ENCODE peak calls at places on chromosomes 13 and 19, in four cellular contexts. Z, X, U and A are unnamed samples.

GRCh38 chr13:75961911-75962310 is 325.8 kb downstream of the LMO7 start:
- DNase-seq in Z (no peak), X (no peak), U (no peak), A (no peak)

GRCh38 chr19:33302974-33303790 is 848 bp upstream of the CEBPA start:
- DNase-seq in Z (peak; percentile 43), X (no peak), U (peak; percentile 74), A (peak; percentile 53)

GRCh38 chr19:10018786-10019185 is 5.5 kb downstream of the RDH8 start:
- DNase-seq in Z (no peak), X (no peak), U (no peak), A (no peak)

GRCh38 chr13:67147257-67148218 is 82.6 kb downstream of the PCDH9 start:
- DNase-seq in Z (no peak), X (peak; percentile 38), U (no peak), A (peak; percentile 67)

GRCh38 chr13:112442483-112443090 is 66.4 kb downstream of the SPACA7 start:
- DNase-seq in Z (no peak), X (no peak), U (peak; percentile 59), A (peak; percentile 2)

GRCh38 chr13:44368062-44368591 is 5.5 kb upstream of the SERP2 start:
- DNase-seq in Z (peak; percentile 43), X (peak; percentile 39), U (no peak), A (peak; percentile 88)

GRCh38 chr19:10748924-10749434 is 31.1 kb downstream of the DNM2 start:
- DNase-seq in Z (peak; percentile 95), X (no peak), U (no peak), A (peak; percentile 18)

GRCh38 chr19:30421571-30421970 is 49.4 kb downstream of the ZNF536 start:
- DNase-seq in Z (no peak), X (no peak), U (no peak), A (no peak)

GRCh38 chr13:107450931-107451330 is 764.4 kb downstream of the LIG4 start:
- DNase-seq in Z (no peak), X (no peak), U (no peak), A (peak; percentile 4)

GRCh38 chr19:28303502-28303901 is 909.4 kb downstream of the UQCRFS1 start:
- DNase-seq in Z (no peak), X (no peak), U (no peak), A (no peak)

GRCh38 chr19:16957855-16958254 is 68.8 kb downstream of the CPAMD8 start:
- DNase-seq in Z (no peak), X (no peak), U (no peak), A (no peak)

GRCh38 chr13:101092985-101093384 is 323.3 kb downstream of the NALCN start:
- DNase-seq in Z (no peak), X (no peak), U (no peak), A (no peak)

GRCh38 chr13:105058517-105058916 is 1476.9 kb downstream of the EFNB2 start:
- DNase-seq in Z (no peak), X (no peak), U (no peak), A (no peak)

GRCh38 chr13:69706807-69707206 is 400.8 kb upstream of the ATXN8OS start:
- DNase-seq in Z (no peak), X (no peak), U (no peak), A (no peak)

GRCh38 chr13:112067871-112068305 is 939 bp downstream of the SOX1 start:
- DNase-seq in Z (no peak), X (no peak), U (no peak), A (no peak)

GRCh38 chr19:7199613-7200533 is 94.3 kb downstream of the INSR start:
- DNase-seq in Z (peak; percentile 85), X (no peak), U (no peak), A (no peak)

GRCh38 chr13:67549331-67549730 is 319.2 kb upstream of the PCDH9 start:
- DNase-seq in Z (no peak), X (no peak), U (no peak), A (no peak)

GRCh38 chr19:16070366-16070990 is 5.8 kb upstream of the TPM4 start:
- DNase-seq in Z (peak; percentile 95), X (no peak), U (peak; percentile 89), A (peak; percentile 20)

GRCh38 chr19:4909897-4910593 is 744 bp downstream of the UHRF1 start:
- DNase-seq in Z (peak; percentile 93), X (peak; percentile 79), U (peak; percentile 87), A (peak; percentile 90)

GRCh38 chr13:52879950-52880650 is 31.7 kb upstream of the PCDH8 start:
- DNase-seq in Z (no peak), X (no peak), U (no peak), A (no peak)

GRCh38 chr19:13887039-13887438 is 10.1 kb downstream of the NANOS3 start:
- DNase-seq in Z (no peak), X (no peak), U (no peak), A (no peak)

GRCh38 chr13:46492946-46493345 is 60.0 kb upstream of the LRCH1 start:
- DNase-seq in Z (peak; percentile 49), X (peak; percentile 53), U (no peak), A (peak; percentile 61)

GRCh38 chr13:51704399-51705306 is 99.3 kb downstream of the DHRS12 start:
- DNase-seq in Z (no peak), X (no peak), U (no peak), A (no peak)

GRCh38 chr19:58581227-58582141 is 8.3 kb upstream of the MZF1 start:
- DNase-seq in Z (no peak), X (peak; percentile 78), U (peak; percentile 87), A (peak; percentile 88)

GRCh38 chr19:40510526-40511115 is 43.8 kb downstream of the SPTBN4 start:
- DNase-seq in Z (no peak), X (peak; percentile 19), U (no peak), A (peak; percentile 56)

GRCh38 chr13:82136880-82137279 is 1745.4 kb downstream of the SLITRK1 start:
- DNase-seq in Z (no peak), X (no peak), U (no peak), A (no peak)

GRCh38 chr19:2059422-2060201 is 8.6 kb upstream of the MKNK2 start:
- DNase-seq in Z (peak; percentile 88), X (peak; percentile 57), U (peak; percentile 87), A (peak; percentile 92)

GRCh38 chr13:111639994-111640393 is 319.6 kb downstream of the TEX29 start:
- DNase-seq in Z (no peak), X (no peak), U (peak; percentile 57), A (no peak)

GRCh38 chr13:60759499-60759898 is 362.5 kb downstream of the TDRD3 start:
- DNase-seq in Z (peak; percentile 17), X (no peak), U (no peak), A (no peak)

GRCh38 chr19:1276620-1277007 is 1.3 kb downstream of the FAM174C start:
- DNase-seq in Z (no peak), X (no peak), U (no peak), A (no peak)

GRCh38 chr13:54733639-54734038 is 1705.0 kb downstream of the OLFM4 start:
- DNase-seq in Z (no peak), X (no peak), U (no peak), A (no peak)